ENCODE peak calls at places on chromosome 1, in five cellular contexts. D, Y, C, A and S are unnamed samples.

GRCh38 chr1:206892351-206892984 is 4.8 kb upstream of the IL24 start:
- DNase-seq in A (no peak), D (peak), Y (peak), C (peak), S (no peak)

GRCh38 chr1:233707153-233707905 is 93.4 kb downstream of the KCNK1 start:
- DNase-seq in Y (peak), C (peak), A (no peak), D (peak), S (peak)

GRCh38 chr1:18035145-18035544 is 72.5 kb upstream of the IGSF21 start:
- DNase-seq in C (no peak), Y (no peak), D (no peak), A (no peak), S (no peak)

GRCh38 chr1:182303778-182304177 is 87.8 kb downstream of the GLUL start:
- DNase-seq in C (no peak), A (no peak), D (no peak), Y (no peak), S (no peak)

GRCh38 chr1:153790282-153790995 is 15.2 kb downstream of the SLC27A3 start:
- DNase-seq in C (peak), Y (peak), A (no peak), D (peak), S (no peak)

GRCh38 chr1:242205622-242206489 is 207.0 kb upstream of the MAP1LC3C start:
- DNase-seq in Y (no peak), D (no peak), C (no peak), A (no peak), S (no peak)

GRCh38 chr1:225911207-225912130 is 12.6 kb downstream of the PYCR2 start:
- DNase-seq in Y (peak), A (peak), D (no peak), C (peak), S (no peak)

GRCh38 chr1:193408782-193409293 is 222.4 kb upstream of the B3GALT2 start:
- DNase-seq in C (peak), Y (peak), D (peak), A (no peak), S (peak)